ENCODE peak calls at places on chromosomes 4 and X, in seven cellular contexts. A is pancreas, C is upper lobe of right lung, J is fibroblast of mammary gland, Y is DND-41, E is BE2C, X is bronchial epithelial cell. R is an unnamed sample.

GRCh38 chr4:82890913-82891727 is at the start of gene SEC31A:
- DNase-seq in E (peak), A (peak), C (peak), X (peak), J (peak), Y (peak), R (peak)

GRCh38 chr4:57490520-57490919 is 380.3 kb upstream of the IGFBP7 start:
- DNase-seq in J (no peak), E (no peak), X (peak), Y (no peak), C (no peak), A (no peak), R (no peak)

GRCh38 chr4:134807231-134807745 is 605.7 kb upstream of the PABPC4L start:
- DNase-seq in J (no peak), Y (no peak), E (no peak), C (no peak), A (no peak), X (no peak), R (no peak)

GRCh38 chrX:29746326-29746725 is 469.0 kb upstream of the MAGEB2 start:
- DNase-seq in A (no peak), J (no peak), E (no peak), X (no peak), C (no peak), Y (no peak), R (no peak)

GRCh38 chrX:1397441-1397840 is 5.5 kb upstream of the SLC25A6 start:
- DNase-seq in J (no peak), E (no peak), X (no peak), C (peak), A (peak), Y (no peak), R (no peak)

GRCh38 chr4:83618431-83618830 is 82.5 kb downstream of the GPAT3 start:
- DNase-seq in A (no peak), C (no peak), E (no peak), J (peak), Y (no peak), X (peak), R (no peak)

GRCh38 chrX:155857561-155857960 is 23.6 kb upstream of the VAMP7 start:
- DNase-seq in J (peak), C (no peak), Y (no peak), X (peak), E (no peak), A (no peak), R (no peak)

GRCh38 chrX:18639280-18639679 is 32.6 kb downstream of the RS1 start:
- DNase-seq in J (no peak), C (no peak), A (no peak), E (no peak), Y (no peak), X (no peak), R (no peak)

GRCh38 chrX:138756234-138756633 is 44.7 kb upstream of the FGF13 start:
- DNase-seq in E (no peak), A (no peak), X (peak), Y (no peak), C (no peak), J (peak), R (no peak)

GRCh38 chr4:70712150-70712549 is 9.6 kb upstream of the RUFY3 start:
- DNase-seq in E (no peak), C (no peak), Y (no peak), J (peak), X (no peak), A (no peak), R (no peak)

GRCh38 chr4:81844717-81845116 is 373.0 kb upstream of the RASGEF1B start:
- DNase-seq in E (peak), J (peak), C (no peak), X (peak), A (peak), Y (peak), R (peak)

GRCh38 chrX:11341274-11342256 is 48.4 kb downstream of the AMELX start:
- DNase-seq in J (peak), Y (no peak), X (peak), A (no peak), E (no peak), C (peak), R (peak)

GRCh38 chr4:147057631-147057980 is 111.9 kb upstream of the TTC29 start:
- DNase-seq in Y (no peak), X (peak), J (peak), A (no peak), C (no peak), E (no peak), R (no peak)

GRCh38 chr4:139554726-139555072 is 1.3 kb downstream of the SETD7 start:
- DNase-seq in A (no peak), J (no peak), E (no peak), X (no peak), Y (no peak), C (no peak), R (no peak)

GRCh38 chr4:170079981-170080380 is 9.8 kb downstream of the AADAT start:
- DNase-seq in Y (no peak), J (no peak), A (no peak), C (no peak), E (no peak), X (no peak), R (no peak)

GRCh38 chrX:37912286-37912685 is 64.9 kb upstream of the DYNLT3 start:
- DNase-seq in C (no peak), E (no peak), A (no peak), J (no peak), X (peak), Y (no peak), R (peak)

GRCh38 chr4:124641715-124642380 is 70.7 kb downstream of the ANKRD50 start:
- DNase-seq in C (no peak), Y (no peak), X (peak), J (peak), A (no peak), E (no peak), R (no peak)

GRCh38 chrX:109760241-109760921 is 27.3 kb upstream of the ACSL4 start:
- DNase-seq in A (no peak), Y (no peak), J (peak), C (no peak), X (no peak), E (no peak), R (no peak)

DNA sequence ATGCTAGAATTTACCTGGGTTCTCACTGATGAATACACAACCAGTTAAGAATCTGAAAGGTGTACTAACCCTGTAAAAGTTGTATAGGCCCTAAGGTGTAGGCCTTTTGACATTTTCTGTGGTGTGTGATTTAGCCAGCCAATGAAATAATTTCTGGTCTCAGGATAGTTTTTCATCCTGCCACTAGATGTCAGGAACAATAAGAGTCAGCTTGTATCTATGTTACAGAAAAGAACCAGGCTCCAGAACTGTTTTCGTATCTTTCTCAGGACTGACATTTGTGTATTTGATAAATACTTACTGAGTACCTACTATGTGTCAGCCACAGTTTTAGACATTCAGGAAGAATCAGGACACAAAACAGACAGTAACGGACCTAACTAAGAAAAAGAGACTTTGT is 673.6 kb upstream of the TENM3 start:
- DNase-seq in A (no peak), E (no peak), C (no peak), Y (no peak), J (peak), X (peak), R (no peak)
- TF ChIP-seq CTCF in A (peak), E (peak), C (peak), Y (peak), J (peak), X (no peak), R (no peak)

GRCh38 chr4:168487821-168488162 is 7.5 kb upstream of the DDX60L start:
- DNase-seq in A (no peak), C (no peak), E (no peak), Y (no peak), J (no peak), X (no peak), R (no peak)
- TF ChIP-seq CTCF in A (no peak), C (no peak), E (no peak), Y (no peak), J (no peak), X (no peak), R (no peak)

DNA sequence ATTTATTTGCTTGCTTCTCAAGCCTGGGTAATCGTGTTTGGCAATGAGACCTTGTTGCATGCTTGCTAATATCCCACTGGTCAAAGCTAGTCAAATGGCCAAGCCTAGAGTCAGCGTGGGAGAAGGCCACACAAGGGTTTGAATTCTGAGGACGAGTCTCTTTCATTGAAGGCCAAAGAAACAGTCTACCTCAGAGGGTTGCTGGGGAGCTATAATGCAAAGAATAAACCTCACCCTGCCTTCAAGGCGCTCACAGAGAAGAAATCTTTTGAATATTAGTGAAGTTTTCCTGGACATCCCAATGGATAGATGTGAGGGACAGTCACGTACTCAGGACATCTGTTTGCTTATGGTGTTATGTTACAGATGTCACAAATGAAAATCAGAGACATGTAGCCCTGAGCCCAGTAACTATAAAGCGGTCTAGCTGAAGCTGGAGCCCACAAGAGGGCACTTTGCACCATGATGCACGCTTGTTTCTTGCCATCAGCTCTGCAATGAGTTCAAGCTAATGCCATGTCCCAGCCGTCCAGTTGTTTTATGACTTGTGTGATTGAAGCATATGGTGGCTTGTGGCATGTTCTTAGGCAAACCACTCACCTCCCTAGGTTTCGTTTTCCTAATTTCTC is 1.1 kb upstream of the TLR3 start:
- DNase-seq in J (peak), E (peak), Y (peak), A (peak), X (peak), C (peak), R (peak)
- TF ChIP-seq CTCF in J (peak), E (peak), Y (peak), A (peak), X (peak), C (peak), R (peak)

DNA sequence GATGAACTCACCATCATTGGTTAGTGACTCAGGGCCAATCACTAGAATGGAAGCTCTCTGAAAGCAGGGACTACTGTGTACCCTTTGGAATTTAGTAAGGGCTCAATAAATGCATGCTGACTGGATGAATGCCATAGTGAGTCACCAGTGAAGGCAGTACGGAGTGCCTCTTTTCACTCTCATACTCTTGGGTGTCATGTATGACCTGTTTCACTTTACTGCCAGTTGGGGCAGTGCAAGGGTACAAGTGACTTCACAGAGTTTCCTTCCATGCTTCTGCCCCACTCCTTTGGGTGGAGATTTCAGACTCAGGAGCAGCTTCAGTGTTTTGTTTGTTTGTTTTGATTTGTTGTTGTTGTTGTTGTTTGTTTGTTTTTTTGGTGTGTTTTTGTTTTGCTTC is 57.7 kb downstream of the SOX3 start:
- DNase-seq in J (no peak), A (no peak), C (no peak), E (no peak), Y (no peak), X (no peak), R (no peak)
- TF ChIP-seq CTCF in J (no peak), A (no peak), C (no peak), E (no peak), Y (no peak), X (no peak), R (no peak)

GRCh38 chrX:10014462-10015373 is 47.6 kb downstream of the CLDN34 start:
- DNase-seq in Y (peak), X (peak), J (peak), C (peak), A (peak), E (peak), R (peak)

GRCh38 chrX:10016516-10017132 is 49.5 kb downstream of the CLDN34 start:
- DNase-seq in A (no peak), Y (no peak), C (no peak), J (no peak), E (no peak), X (no peak), R (no peak)

GRCh38 chrX:10021461-10022272 is 54.5 kb downstream of the CLDN34 start:
- DNase-seq in Y (no peak), X (peak), J (peak), A (no peak), C (no peak), E (no peak), R (no peak)

GRCh38 chrX:10015711-10016515 is 48.8 kb downstream of the CLDN34 start:
- DNase-seq in J (no peak), X (no peak), Y (peak), E (no peak), A (peak), C (peak), R (peak)

DNA sequence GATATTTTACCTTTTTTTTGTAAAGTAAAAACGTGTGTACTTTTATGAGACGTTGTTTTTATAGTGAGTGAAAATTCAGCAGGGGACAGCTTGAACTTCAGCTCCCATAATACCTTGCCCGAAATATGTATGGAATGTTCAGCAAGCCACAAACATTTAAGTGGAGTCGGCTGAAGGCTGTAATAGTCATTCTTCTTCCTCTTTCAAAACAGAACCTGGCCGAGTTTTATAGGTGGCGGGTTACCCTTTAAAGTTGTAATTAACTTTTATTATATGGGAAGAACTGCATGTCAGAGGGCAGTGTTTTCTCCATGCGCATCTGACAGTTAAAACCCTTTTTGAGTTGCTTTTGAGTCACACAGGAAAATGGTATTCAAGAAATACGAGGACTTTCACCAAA is 50.7 kb downstream of the CLDN34 start:
- DNase-seq in Y (no peak), A (no peak), C (no peak), E (no peak), X (peak), J (peak), R (no peak)
- TF ChIP-seq CTCF in Y (no peak), A (no peak), C (no peak), E (no peak), X (no peak), J (no peak), R (no peak)

R was measured in activated CD8-positive, alpha-beta T cell treated with anti-CD3 and anti-CD28 coated beads for 36 hours.